ENCODE peak calls at places on chromosomes 1 and 21, in six cellular contexts. P, X, S, G, L and I are unnamed samples.

GRCh38 chr1:151998611-151999362 is 5.1 kb upstream of the S100A10 start:
- DNase-seq in P (no peak), X (no peak), S (no peak), G (peak; percentile 17), L (no peak), I (no peak)

GRCh38 chr21:15679630-15680029 is 50.2 kb upstream of the USP25 start:
- DNase-seq in P (no peak), X (no peak), S (no peak), G (no peak), L (no peak), I (no peak)

GRCh38 chr1:150551784-150552691 is 2.8 kb downstream of the ADAMTSL4 start:
- DNase-seq in P (no peak), X (peak; percentile 73), S (peak; percentile 86), G (peak; percentile 96), L (no peak), I (peak; percentile 83)

GRCh38 chr21:22421416-22422190 is 1423.4 kb downstream of the NCAM2 start:
- DNase-seq in P (no peak), X (no peak), S (no peak), G (no peak), L (no peak), I (no peak)

GRCh38 chr1:35426097-35426586 is 131.1 kb downstream of the KIAA0319L start:
- DNase-seq in P (no peak), X (no peak), S (no peak), G (no peak), L (no peak), I (no peak)

GRCh38 chr1:93114403-93114802 is 35.3 kb downstream of the MTF2 start:
- DNase-seq in P (no peak), X (peak; percentile 25), S (no peak), G (peak; percentile 37), L (peak; percentile 2), I (no peak)

GRCh38 chr1:15788624-15789301 is 18.7 kb downstream of the UQCRHL start:
- DNase-seq in P (no peak), X (no peak), S (no peak), G (peak; percentile 78), L (no peak), I (no peak)

GRCh38 chr1:60281360-60281932 is 207.9 kb upstream of the C1orf87 start:
- DNase-seq in P (peak; percentile 53), X (no peak), S (peak; percentile 34), G (peak; percentile 76), L (peak; percentile 19), I (peak; percentile 44)

GRCh38 chr1:3030663-3031381 is 9.6 kb downstream of the ACTRT2 start:
- DNase-seq in P (no peak), X (no peak), S (no peak), G (no peak), L (no peak), I (no peak)
- TF ChIP-seq CTCF in P (no peak), X (no peak), S (no peak), G (no peak), L (no peak), I (no peak)

GRCh38 chr1:212161231-212161781 is 123.9 kb upstream of the PPP2R5A start:
- DNase-seq in P (no peak), X (peak; percentile 74), S (no peak), G (peak; percentile 83), L (peak; percentile 50), I (no peak)

GRCh38 chr1:212155219-212155618 is 119.7 kb downstream of the DTL start:
- DNase-seq in P (no peak), X (no peak), S (no peak), G (no peak), L (no peak), I (no peak)

GRCh38 chr1:212158912-212159796 is 123.6 kb downstream of the DTL start:
- DNase-seq in P (peak; percentile 56), X (no peak), S (no peak), G (no peak), L (no peak), I (no peak)

GRCh38 chr1:212153635-212154034 is 118.1 kb downstream of the DTL start:
- DNase-seq in P (no peak), X (no peak), S (no peak), G (no peak), L (no peak), I (no peak)

GRCh38 chr1:212157252-212157651 is 121.7 kb downstream of the DTL start:
- DNase-seq in P (no peak), X (no peak), S (no peak), G (no peak), L (no peak), I (no peak)
- TF ChIP-seq CTCF in P (no peak), X (no peak), S (no peak), G (no peak), L (no peak), I (no peak)

DNA sequence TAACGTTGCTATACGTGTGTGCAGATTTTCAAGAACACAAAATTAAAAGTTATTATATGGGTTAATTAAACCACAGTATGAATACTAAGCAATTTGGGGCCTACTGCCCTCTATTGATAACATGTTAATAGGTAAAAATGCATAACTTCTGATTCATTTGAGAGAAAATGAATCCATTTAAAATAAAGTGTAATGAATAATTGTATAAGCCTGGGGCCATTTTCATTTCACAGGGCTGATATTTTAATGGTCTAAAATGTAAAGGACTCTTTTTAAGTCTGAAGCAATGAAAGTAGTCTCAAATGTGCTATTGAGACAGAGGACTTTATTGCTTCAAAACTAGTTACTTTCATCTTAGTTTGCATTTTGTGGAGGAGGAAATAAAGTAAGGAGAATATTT is 155.4 kb downstream of the TLR5 start:
- DNase-seq in P (no peak), X (no peak), S (no peak), G (no peak), L (no peak), I (no peak)
- TF ChIP-seq CTCF in P (no peak), X (no peak), S (no peak), G (peak; percentile 26), L (no peak), I (no peak)

DNA sequence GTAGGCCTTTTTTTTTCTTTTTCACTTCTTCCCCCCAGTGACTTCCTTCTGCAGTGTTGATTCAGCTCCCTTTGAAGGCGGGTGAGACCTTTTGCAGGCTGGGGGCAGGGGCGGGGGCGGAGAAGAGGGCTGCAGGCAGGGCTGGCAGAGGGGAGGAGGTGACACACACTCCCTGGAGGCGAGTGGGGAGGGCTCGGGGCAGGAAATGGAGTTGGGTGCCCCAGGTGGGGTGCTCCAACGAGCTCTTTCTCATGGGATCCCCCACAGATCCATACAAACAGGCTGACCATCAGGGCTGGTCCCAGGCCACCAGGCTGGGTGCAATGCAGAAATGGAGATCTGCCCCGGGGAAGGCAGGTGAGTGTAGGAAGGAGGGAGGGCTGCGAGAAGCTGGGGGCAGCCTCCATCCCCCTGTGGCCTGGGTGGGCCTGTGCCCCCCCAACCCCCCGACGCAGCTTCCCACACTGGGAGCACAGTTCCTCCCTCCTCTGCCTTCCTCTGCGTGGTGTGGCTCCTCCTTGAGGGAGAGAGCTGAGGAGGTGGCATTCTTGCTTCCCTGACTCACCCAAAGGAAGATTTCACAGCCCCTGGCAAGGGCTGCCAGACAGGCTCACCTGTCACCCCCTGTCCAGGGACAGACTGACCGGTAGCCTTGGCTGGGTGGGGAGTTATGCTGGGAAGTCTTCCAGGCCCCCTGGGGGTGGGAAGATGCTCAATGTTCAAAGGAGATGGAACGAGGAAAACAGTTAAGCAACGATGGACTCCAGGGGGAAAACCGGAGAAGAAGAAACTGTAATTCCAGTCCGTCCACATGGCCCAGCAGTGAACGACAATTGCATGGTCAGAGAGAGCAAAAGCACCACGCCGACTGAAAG is 7.1 kb upstream of the ITGB2 start:
- DNase-seq in P (peak; percentile 83), X (no peak), S (peak; percentile 46), G (peak; percentile 69), L (no peak), I (no peak)
- TF ChIP-seq CTCF in P (no peak), X (peak; percentile 30), S (no peak), G (peak; percentile 4), L (no peak), I (peak; percentile 13)